ENCODE peak calls at places on chromosomes 6 and 20, in ten cellular contexts. M is stomach; Q is cardiac fibroblast; L is CD8-positive, alpha-beta T cell; H is lung; G is AG10803; F is epithelial cell of esophagus; C is transverse colon; Y is fibroblast of villous mesenchyme; Z is A549. N is an unnamed sample.

GRCh38 chr6:24600903-24601302 is 45.1 kb downstream of the KIAA0319 start:
- DNase-seq in M (no peak), Q (no peak), L (no peak), H (no peak), G (no peak), F (no peak), C (no peak), Y (no peak), Z (no peak), N (no peak)

GRCh38 chr20:25984933-25985332 is 288.3 kb upstream of the ZNF337 start:
- DNase-seq in M (no peak), Q (peak), L (no peak), H (no peak), G (peak), F (peak), C (peak), Y (peak), Z (no peak), N (no peak)

GRCh38 chr20:2451939-2452732 is 18.5 kb downstream of the SNRPB start:
- DNase-seq in M (peak), Q (peak), L (peak), H (peak), G (peak), F (peak), C (peak), Y (peak), Z (peak), N (peak)

GRCh38 chr20:57389695-57390603 is 1.2 kb upstream of the RBM38 start:
- DNase-seq in M (no peak), Q (no peak), L (no peak), H (no peak), G (no peak), F (no peak), C (peak), Y (no peak), Z (no peak), N (no peak)

GRCh38 chr6:45970326-45970725 is 45.3 kb downstream of the CLIC5 start:
- DNase-seq in M (no peak), Q (no peak), L (no peak), H (no peak), G (no peak), F (no peak), C (peak), Y (no peak), Z (no peak), N (no peak)

GRCh38 chr6:90241229-90241873 is 55.3 kb downstream of the BACH2 start:
- DNase-seq in M (no peak), Q (no peak), L (no peak), H (no peak), G (no peak), F (no peak), C (no peak), Y (no peak), Z (no peak), N (no peak)

GRCh38 chr6:161168281-161168891 is 105.5 kb downstream of the AGPAT4 start:
- DNase-seq in M (no peak), Q (peak), L (no peak), H (no peak), G (peak), F (peak), C (no peak), Y (peak), Z (peak), N (peak)

GRCh38 chr6:143441680-143442359 is 8.7 kb downstream of the ADAT2 start:
- DNase-seq in M (no peak), Q (peak), L (no peak), H (no peak), G (peak), F (no peak), C (no peak), Y (peak), Z (no peak), N (no peak)

GRCh38 chr6:33688006-33688405 is 23.5 kb downstream of the UQCC2 start:
- DNase-seq in M (no peak), Q (no peak), L (no peak), H (no peak), G (no peak), F (no peak), C (no peak), Y (no peak), Z (no peak), N (no peak)

GRCh38 chr6:21861942-21862341 is 268.4 kb downstream of the SOX4 start:
- DNase-seq in M (no peak), Q (no peak), L (no peak), H (no peak), G (no peak), F (no peak), C (no peak), Y (no peak), Z (no peak), N (no peak)

GRCh38 chr6:63677282-63677681 is 41.7 kb downstream of the PHF3 start:
- DNase-seq in M (no peak), Q (peak), L (no peak), H (no peak), G (peak), F (peak), C (no peak), Y (peak), Z (no peak), N (no peak)

GRCh38 chr6:127342946-127343752 is at the start of gene ECHDC1:
- DNase-seq in M (peak), Q (peak), L (peak), H (peak), G (peak), F (peak), C (peak), Y (peak), Z (peak), N (no peak)

GRCh38 chr20:63749597-63750508 is 10.3 kb downstream of the SLC2A4RG start:
- DNase-seq in M (no peak), Q (no peak), L (no peak), H (no peak), G (no peak), F (no peak), C (no peak), Y (no peak), Z (no peak), N (no peak)

GRCh38 chr6:136582702-136583471 is 32.7 kb upstream of the MAP7 start:
- DNase-seq in M (no peak), Q (peak), L (no peak), H (no peak), G (peak), F (peak), C (no peak), Y (peak), Z (peak), N (no peak)

GRCh38 chr6:154613137-154613676 is 102.7 kb upstream of the CNKSR3 start:
- DNase-seq in M (no peak), Q (peak), L (no peak), H (no peak), G (peak), F (peak), C (no peak), Y (peak), Z (no peak), N (peak)

GRCh38 chr20:58102744-58103516 is 125.5 kb downstream of the ANKRD60 start:
- DNase-seq in M (no peak), Q (no peak), L (no peak), H (peak), G (peak), F (peak), C (no peak), Y (no peak), Z (no peak), N (no peak)

GRCh38 chr20:21189761-21190523 is 64.1 kb downstream of the KIZ start:
- DNase-seq in M (no peak), Q (no peak), L (no peak), H (no peak), G (no peak), F (no peak), C (no peak), Y (peak), Z (no peak), N (no peak)

GRCh38 chr6:157596886-157597285 is 215.9 kb downstream of the ZDHHC14 start:
- DNase-seq in M (no peak), Q (no peak), L (no peak), H (no peak), G (no peak), F (no peak), C (no peak), Y (peak), Z (no peak), N (no peak)

GRCh38 chr6:150118208-150118607 is 24.6 kb upstream of the PPP1R14C start:
- DNase-seq in M (no peak), Q (no peak), L (no peak), H (no peak), G (no peak), F (no peak), C (no peak), Y (no peak), Z (no peak), N (no peak)

GRCh38 chr6:81515562-81516453 is 236.7 kb downstream of the TENT5A start:
- DNase-seq in M (no peak), Q (peak), L (no peak), H (no peak), G (peak), F (no peak), C (no peak), Y (peak), Z (no peak), N (no peak)

GRCh38 chr6:151689499-151690201 is 117.8 kb upstream of the ESR1 start:
- DNase-seq in M (no peak), Q (no peak), L (no peak), H (no peak), G (no peak), F (no peak), C (no peak), Y (no peak), Z (no peak), N (no peak)

GRCh38 chr6:151690768-151691562 is 116.5 kb upstream of the ESR1 start:
- DNase-seq in M (no peak), Q (peak), L (no peak), H (no peak), G (peak), F (no peak), C (no peak), Y (peak), Z (no peak), N (no peak)

GRCh38 chr6:151690303-151690702 is 117.2 kb upstream of the ESR1 start:
- DNase-seq in M (no peak), Q (peak), L (no peak), H (no peak), G (peak), F (no peak), C (no peak), Y (peak), Z (no peak), N (no peak)

GRCh38 chr6:151693366-151693765 is 114.1 kb upstream of the ESR1 start:
- DNase-seq in M (no peak), Q (no peak), L (no peak), H (no peak), G (no peak), F (no peak), C (no peak), Y (no peak), Z (no peak), N (no peak)

GRCh38 chr6:151692216-151692615 is 115.3 kb upstream of the ESR1 start:
- DNase-seq in M (no peak), Q (no peak), L (no peak), H (no peak), G (no peak), F (no peak), C (no peak), Y (no peak), Z (no peak), N (no peak)
- H3K4me3 ChIP-seq in M (no peak), Q (no peak), L (no peak), H (no peak), G (no peak), F (no peak), C (no peak), Y (no peak), Z (no peak), N (no peak)

GRCh38 chr6:128370072-128370471 is 150.3 kb downstream of the PTPRK start:
- DNase-seq in M (no peak), Q (peak), L (no peak), H (no peak), G (peak), F (peak), C (no peak), Y (peak), Z (peak), N (no peak)
- TF ChIP-seq CTCF in M (no peak), Q (no peak), L (no peak), H (no peak), G (peak), F (no peak), C (no peak), Y (no peak), Z (no peak), N (no peak)

DNA sequence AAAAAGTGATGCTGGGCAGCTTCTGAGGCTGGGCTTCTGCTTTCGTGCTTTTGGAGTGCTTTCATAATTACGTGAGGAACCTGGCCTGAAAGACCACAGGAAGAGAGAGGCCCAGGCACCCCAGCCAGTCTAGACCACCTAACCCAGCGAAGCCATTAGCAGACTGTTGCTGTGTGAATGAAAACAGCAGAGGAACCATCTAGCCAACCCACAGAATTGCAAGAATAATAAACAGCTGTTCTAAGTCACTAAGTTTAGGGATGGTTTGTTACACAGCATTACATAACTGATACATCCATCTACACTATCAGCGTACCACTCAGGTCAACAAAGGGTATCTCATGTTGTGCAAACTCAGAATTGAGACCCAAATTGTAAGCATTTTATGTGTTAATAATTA is 34.5 kb downstream of the FGD2 start:
- DNase-seq in M (no peak), Q (no peak), L (no peak), H (no peak), G (no peak), F (no peak), C (no peak), Y (no peak), Z (no peak), N (no peak)
- H3K4me3 ChIP-seq in M (no peak), Q (no peak), L (no peak), H (no peak), G (no peak), F (no peak), C (no peak), Y (no peak), Z (no peak), N (no peak)

DNA sequence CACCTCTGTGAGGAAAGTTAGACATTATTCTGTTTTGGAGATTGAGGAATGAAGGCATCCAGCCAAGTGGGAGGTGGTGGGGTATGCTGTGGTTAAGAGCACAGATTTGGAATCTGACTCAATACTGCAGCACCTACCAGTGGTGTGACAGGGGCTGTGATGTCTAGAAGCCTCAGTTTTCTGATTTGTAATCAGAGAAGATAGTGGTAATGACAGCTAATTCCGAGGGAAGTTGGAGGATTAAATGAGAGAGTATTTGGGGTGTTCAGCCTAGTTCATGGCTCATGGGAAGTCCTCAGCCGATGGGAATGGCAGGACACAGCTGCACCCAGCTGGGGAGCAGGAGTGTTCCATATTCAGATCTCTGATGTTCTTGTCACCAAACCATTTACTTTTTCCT is 9.2 kb downstream of the SLC9A8 start:
- DNase-seq in M (no peak), Q (peak), L (no peak), H (no peak), G (peak), F (no peak), C (no peak), Y (peak), Z (no peak), N (peak)
- TF ChIP-seq CTCF in M (no peak), Q (peak), L (no peak), H (no peak), G (peak), F (peak), C (no peak), Y (peak), Z (no peak), N (peak)

GRCh38 chr6:18226451-18226850 is 37.9 kb downstream of the DEK start:
- DNase-seq in M (no peak), Q (peak), L (no peak), H (no peak), G (peak), F (peak), C (no peak), Y (peak), Z (no peak), N (no peak)
- H3K4me3 ChIP-seq in M (no peak), Q (no peak), L (no peak), H (no peak), G (no peak), F (no peak), C (no peak), Y (no peak), Z (no peak), N (no peak)

DNA sequence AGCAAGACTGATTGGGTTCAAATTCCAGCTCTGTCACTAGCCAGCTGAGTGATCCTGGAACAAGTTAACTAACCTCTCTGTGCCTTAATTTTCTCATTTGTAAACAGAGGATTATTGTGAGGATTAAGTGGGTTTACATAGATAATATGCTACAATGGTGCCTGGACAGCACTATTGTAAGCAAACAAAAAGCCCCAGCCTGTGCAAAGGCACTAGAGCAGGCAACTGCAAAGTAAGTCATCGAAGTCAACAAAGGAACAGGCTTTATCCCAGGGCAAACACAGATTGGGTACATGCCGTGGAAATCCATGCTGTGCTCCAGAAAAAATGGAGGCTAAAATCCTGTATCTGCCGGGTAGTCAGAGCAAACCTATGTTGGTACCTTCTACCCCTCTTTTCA is 43.2 kb upstream of the CTNNBL1 start:
- DNase-seq in M (no peak), Q (no peak), L (no peak), H (no peak), G (no peak), F (no peak), C (no peak), Y (no peak), Z (no peak), N (no peak)
- TF ChIP-seq CTCF in M (no peak), Q (no peak), L (no peak), H (no peak), G (no peak), F (no peak), C (no peak), Y (no peak), Z (no peak), N (no peak)

N was measured in kidney epithelial cell.